ENCODE peak calls at places on chromosomes 11 and 22, in four cellular contexts. A is AG09319, V is iPS DF 6.9, O is NCI-H526. S is an unnamed sample.

GRCh38 chr11:19961225-19961624 is 199.1 kb downstream of the DBX1 start:
- DNase-seq in V (no peak), O (no peak), A (no peak), S (no peak)

GRCh38 chr22:39471421-39472141 is 14.8 kb downstream of the MGAT3 start:
- DNase-seq in A (no peak), O (no peak), V (no peak), S (no peak)

GRCh38 chr11:23725752-23726151 is 771.1 kb upstream of the LUZP2 start:
- DNase-seq in O (no peak), V (no peak), A (no peak), S (no peak)

GRCh38 chr11:115905331-115905730 is 401.1 kb upstream of the CADM1 start:
- DNase-seq in V (no peak), O (no peak), A (no peak), S (no peak)

GRCh38 chr22:48884292-48884691 is 943.4 kb downstream of the BRD1 start:
- DNase-seq in A (no peak), O (no peak), V (no peak), S (no peak)

GRCh38 chr11:120335596-120335927 is 651 bp upstream of the ARHGEF12 start:
- DNase-seq in V (no peak), A (no peak), O (peak), S (no peak)

GRCh38 chr11:39220501-39221230 is 2238.8 kb downstream of the LRRC4C start:
- DNase-seq in V (no peak), O (no peak), A (no peak), S (no peak)

GRCh38 chr22:35708917-35709316 is 8.8 kb upstream of the APOL5 start:
- DNase-seq in A (no peak), V (no peak), O (no peak), S (no peak)

GRCh38 chr11:36509265-36509664 is 807 bp downstream of the TRAF6 start:
- DNase-seq in V (no peak), O (peak), A (no peak), S (no peak)

GRCh38 chr11:63767415-63768231 is 952 bp downstream of the ZFTA start:
- DNase-seq in O (peak), V (no peak), A (no peak), S (peak)

GRCh38 chr22:47130883-47131610 is 368.6 kb downstream of the TBC1D22A start:
- DNase-seq in A (no peak), V (no peak), O (peak), S (no peak)

GRCh38 chr11:6362868-6363678 is 27.2 kb upstream of the SMPD1 start:
- DNase-seq in A (peak), V (peak), O (peak), S (peak)

GRCh38 chr22:44894782-44895181 is 115.0 kb downstream of the PHF21B start:
- DNase-seq in A (no peak), V (no peak), O (no peak), S (no peak)

GRCh38 chr22:38435010-38435409 is 20.0 kb downstream of the KCNJ4 start:
- DNase-seq in V (no peak), O (no peak), A (no peak), S (no peak)

GRCh38 chr22:47048123-47049077 is 285.9 kb downstream of the TBC1D22A start:
- DNase-seq in O (no peak), V (no peak), A (no peak), S (no peak)

GRCh38 chr11:69440876-69441275 is 40.6 kb upstream of the LINC01488 start:
- DNase-seq in O (no peak), A (no peak), V (no peak), S (no peak)

GRCh38 chr11:118058311-118059230 is 18.3 kb upstream of the TMPRSS4 start:
- DNase-seq in A (no peak), V (no peak), O (no peak), S (no peak)

GRCh38 chr11:60633645-60634044 is 65.8 kb upstream of the MS4A8 start:
- DNase-seq in V (no peak), O (no peak), A (no peak), S (no peak)

GRCh38 chr11:54558407-54558806 is 45.4 kb downstream of the OR4C46 start:
- DNase-seq in A (no peak), V (no peak), O (no peak), S (no peak)

GRCh38 chr11:37040921-37041320 is 442.9 kb upstream of the RAG2 start:
- DNase-seq in V (no peak), A (no peak), O (no peak), S (no peak)

GRCh38 chr22:46010177-46010867 is 33.4 kb upstream of the WNT7B start:
- DNase-seq in O (no peak), A (no peak), V (no peak), S (no peak)

GRCh38 chr22:47795477-47796127 is 1033.2 kb downstream of the TBC1D22A start:
- DNase-seq in V (no peak), A (no peak), O (no peak), S (peak)

GRCh38 chr11:122146475-122146874 is 30.5 kb upstream of the BLID start:
- DNase-seq in V (no peak), O (no peak), A (no peak), S (no peak)

GRCh38 chr22:39138357-39138997 is 14.0 kb downstream of the CBX7 start:
- DNase-seq in A (no peak), O (no peak), V (no peak), S (no peak)

GRCh38 chr11:62020661-62021060 is 53.2 kb upstream of the FTH1 start:
- DNase-seq in V (no peak), A (no peak), O (no peak), S (no peak)

GRCh38 chr11:2531277-2531986 is 86.6 kb downstream of the KCNQ1 start:
- DNase-seq in V (peak), O (peak), A (peak), S (peak)

GRCh38 chr11:113874096-113874919 is 1.1 kb downstream of the USP28 start:
- DNase-seq in V (no peak), O (peak), A (no peak), S (no peak)

GRCh38 chr11:122920579-122920978 is 38.0 kb downstream of the JHY start:
- DNase-seq in A (no peak), O (no peak), V (no peak), S (no peak)

GRCh38 chr11:101127348-101127698 is 2.3 kb downstream of the PGR start:
- DNase-seq in V (no peak), A (no peak), O (peak), S (no peak)

GRCh38 chr11:1010006-1010405 is 26.5 kb downstream of the MUC6 start:
- DNase-seq in A (no peak), V (no peak), O (no peak), S (no peak)

GRCh38 chr11:125201525-125202121 is 37.1 kb downstream of the PKNOX2 start:
- DNase-seq in O (peak), V (no peak), A (no peak), S (no peak)

GRCh38 chr11:19253817-19254216 is 13.1 kb upstream of the E2F8 start:
- DNase-seq in A (no peak), O (no peak), V (no peak), S (no peak)

GRCh38 chr11:120912504-120912903 is 111.4 kb upstream of the TBCEL start:
- DNase-seq in V (peak), O (peak), A (no peak), S (no peak)

GRCh38 chr11:110929129-110929528 is 216.9 kb upstream of the ARHGAP20 start:
- DNase-seq in A (no peak), O (no peak), V (no peak), S (no peak)

S was measured in H1.